ENCODE peak calls at places on chromosome 5, in six cellular contexts. J is sigmoid colon, P is foreskin keratinocyte, B is RWPE1, R is body of pancreas, Q is mammary epithelial cell. S is an unnamed sample.

GRCh38 chr5:56075361-56075760 is 80.6 kb upstream of the IL6ST start:
- DNase-seq in P (no peak), J (peak), Q (no peak), B (no peak), R (no peak), S (peak)

GRCh38 chr5:122715095-122715494 is 59.8 kb upstream of the SNX2 start:
- DNase-seq in B (no peak), R (no peak), P (peak), Q (peak), J (no peak), S (no peak)

GRCh38 chr5:135551593-135552447 is 16.1 kb upstream of the NEUROG1 start:
- DNase-seq in J (peak), B (peak), Q (peak), P (peak), R (peak), S (peak)

GRCh38 chr5:12016149-12016740 is 112.0 kb upstream of the CTNND2 start:
- DNase-seq in B (no peak), Q (no peak), J (no peak), R (no peak), P (peak), S (peak)

GRCh38 chr5:137186759-137187461 is 312.2 kb downstream of the SPOCK1 start:
- DNase-seq in R (no peak), Q (peak), P (peak), B (peak), J (peak), S (peak)

GRCh38 chr5:171469336-171469735 is 49.9 kb downstream of the FGF18 start:
- DNase-seq in P (no peak), R (no peak), J (no peak), Q (no peak), B (no peak), S (no peak)

GRCh38 chr5:96957125-96958041 is 21.5 kb downstream of the LNPEP start:
- DNase-seq in B (no peak), J (no peak), Q (no peak), P (no peak), R (no peak), S (no peak)

GRCh38 chr5:68919988-68920490 is 173.8 kb upstream of the SLC30A5 start:
- DNase-seq in Q (no peak), B (no peak), P (no peak), R (no peak), J (no peak), S (no peak)

GRCh38 chr5:157267766-157268480 is 2.0 kb downstream of the CYFIP2 start:
- DNase-seq in P (peak), R (no peak), Q (no peak), J (no peak), B (peak), S (no peak)

GRCh38 chr5:28927559-28928326 is 1889.4 kb upstream of the CDH9 start:
- DNase-seq in B (no peak), J (no peak), R (no peak), Q (no peak), P (no peak), S (no peak)

GRCh38 chr5:33237471-33237870 is 203.3 kb upstream of the TARS1 start:
- DNase-seq in Q (peak), R (no peak), P (no peak), B (no peak), J (no peak), S (no peak)

GRCh38 chr5:151873701-151874100 is 51.0 kb downstream of the GLRA1 start:
- DNase-seq in J (no peak), R (no peak), Q (no peak), B (no peak), P (no peak), S (no peak)

GRCh38 chr5:163535290-163535689 is 29.9 kb downstream of the MAT2B start:
- DNase-seq in Q (no peak), J (no peak), B (no peak), R (no peak), P (no peak), S (no peak)

GRCh38 chr5:100693481-100693880 is 158.3 kb downstream of the FAM174A start:
- DNase-seq in P (no peak), B (no peak), Q (no peak), J (no peak), R (no peak), S (no peak)

GRCh38 chr5:157222506-157223230 is 42.0 kb downstream of the ITK start:
- DNase-seq in J (no peak), R (no peak), Q (peak), P (no peak), B (no peak), S (peak)

GRCh38 chr5:168755548-168756093 is 176.5 kb upstream of the PANK3 start:
- DNase-seq in P (no peak), Q (no peak), R (no peak), B (no peak), J (no peak), S (no peak)

GRCh38 chr5:168752416-168753190 is 173.4 kb upstream of the PANK3 start:
- DNase-seq in J (no peak), Q (no peak), R (no peak), B (no peak), P (no peak), S (no peak)

GRCh38 chr5:168750926-168751325 is 171.8 kb upstream of the PANK3 start:
- DNase-seq in B (no peak), Q (no peak), J (no peak), R (no peak), P (no peak), S (no peak)

GRCh38 chr5:168752012-168752411 is 172.8 kb upstream of the PANK3 start:
- DNase-seq in B (no peak), Q (no peak), J (no peak), R (no peak), P (no peak), S (no peak)

DNA sequence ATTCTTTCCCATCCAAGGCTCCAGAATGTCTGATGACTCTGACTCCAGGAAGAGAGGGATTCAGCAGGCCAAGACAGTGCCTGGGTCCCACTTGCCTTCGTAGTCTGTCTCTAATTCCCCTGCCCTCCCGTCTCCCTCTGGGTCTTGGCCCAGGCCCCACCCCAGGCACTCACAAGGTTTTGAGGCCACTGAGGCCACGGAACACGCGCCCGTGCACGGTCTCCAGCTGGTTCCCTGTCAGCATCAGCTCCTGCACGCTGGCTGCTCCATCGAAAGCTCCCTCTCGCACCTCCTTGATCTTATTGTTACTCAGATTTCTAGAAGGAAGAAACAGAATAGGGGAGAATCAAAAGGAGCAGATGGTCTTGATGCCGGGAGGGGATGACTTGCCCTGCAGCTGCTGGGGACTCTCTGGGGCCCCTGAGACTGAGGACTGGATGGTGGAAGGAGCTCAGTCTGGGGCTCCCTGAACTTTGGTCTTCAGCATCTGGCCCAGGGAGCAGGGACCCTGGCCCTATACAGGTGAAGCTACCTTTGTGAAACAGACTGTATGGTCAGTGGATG is 174.6 kb upstream of the PANK3 start:
- DNase-seq in B (no peak), R (no peak), J (no peak), Q (no peak), P (no peak), S (no peak)
- H3K27ac ChIP-seq in B (no peak), R (no peak), J (no peak), Q (no peak), P (no peak), S (no peak)

DNA sequence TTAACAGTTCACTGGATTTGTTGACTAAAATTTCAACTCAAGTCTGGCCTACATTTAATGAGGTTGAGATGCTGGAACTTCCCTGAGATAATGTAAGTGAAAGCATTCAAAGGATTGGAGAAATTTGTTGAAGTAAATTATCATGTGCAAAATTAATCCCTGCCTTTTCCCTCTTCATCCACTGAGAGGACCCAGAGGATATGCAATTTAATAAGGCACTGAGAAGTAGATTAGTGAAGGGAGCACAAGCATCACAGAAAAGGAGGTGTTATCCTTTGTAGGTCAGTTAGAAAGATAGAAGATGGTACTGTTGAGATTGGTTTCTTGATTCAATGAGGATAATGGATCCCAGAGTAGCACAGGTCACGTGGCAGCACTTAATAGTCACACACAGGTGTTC is 42.6 kb upstream of the ANKRD31 start:
- DNase-seq in R (no peak), Q (peak), B (no peak), J (no peak), P (no peak), S (no peak)
- TF ChIP-seq CTCF in R (no peak), Q (peak), B (peak), J (no peak), P (peak), S (no peak)

DNA sequence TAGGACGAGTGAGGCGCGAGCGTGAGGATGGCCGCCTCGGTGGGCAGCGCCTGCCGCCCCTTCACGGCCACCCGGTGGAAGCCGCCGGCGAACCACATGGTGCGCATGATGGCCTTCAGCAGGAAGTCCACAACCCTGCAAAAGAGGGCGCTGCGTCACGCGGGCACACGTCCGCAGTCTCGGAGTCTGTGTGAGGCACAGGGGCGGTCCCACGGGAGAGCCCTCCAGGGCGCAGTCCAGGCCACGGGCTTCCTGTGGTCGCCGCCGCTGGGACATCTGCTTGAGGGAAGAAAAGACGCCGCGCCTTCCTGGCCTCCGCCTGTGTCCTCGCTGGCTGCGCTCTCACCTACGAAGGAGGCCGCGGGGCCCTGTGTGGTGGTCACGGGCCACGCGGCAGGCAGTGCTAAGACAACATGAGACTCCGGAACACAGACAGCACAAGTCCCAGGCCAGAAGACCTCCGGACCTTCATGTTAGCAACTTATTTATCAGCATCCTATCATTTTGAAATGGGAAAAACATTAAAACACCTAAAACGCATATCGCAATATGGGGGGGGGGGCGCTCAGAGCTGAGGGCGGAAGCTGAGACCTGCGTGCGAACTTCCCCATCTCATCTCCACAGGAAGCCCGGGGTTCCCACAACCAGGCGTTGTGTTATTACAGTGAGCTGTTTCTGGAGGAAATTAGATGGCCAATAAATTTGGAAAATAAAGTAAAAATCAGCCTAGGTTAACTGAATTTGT is 28.8 kb downstream of the LPCAT1 start:
- DNase-seq in B (no peak), Q (no peak), R (no peak), J (no peak), P (no peak), S (no peak)
- H3K27ac ChIP-seq in B (peak), Q (no peak), R (no peak), J (no peak), P (no peak), S (no peak)

GRCh38 chr5:172660974-172661373 is 19.9 kb downstream of the NEURL1B start:
- DNase-seq in Q (no peak), B (no peak), R (no peak), J (peak), P (no peak), S (no peak)

GRCh38 chr5:172661536-172661935 is 20.5 kb downstream of the NEURL1B start:
- DNase-seq in B (no peak), P (no peak), Q (no peak), J (peak), R (no peak), S (no peak)

GRCh38 chr5:172659570-172659908 is 18.5 kb downstream of the NEURL1B start:
- DNase-seq in Q (no peak), P (no peak), R (no peak), J (no peak), B (no peak), S (no peak)

GRCh38 chr5:172658869-172659513 is 17.9 kb downstream of the NEURL1B start:
- DNase-seq in J (peak), P (peak), R (peak), B (no peak), Q (no peak), S (no peak)

GRCh38 chr5:172659909-172660628 is 19.0 kb downstream of the NEURL1B start:
- DNase-seq in B (peak), Q (peak), P (peak), J (peak), R (peak), S (peak)
- TF ChIP-seq CTCF in B (no peak), Q (no peak), P (no peak), J (no peak), R (no peak), S (no peak)

DNA sequence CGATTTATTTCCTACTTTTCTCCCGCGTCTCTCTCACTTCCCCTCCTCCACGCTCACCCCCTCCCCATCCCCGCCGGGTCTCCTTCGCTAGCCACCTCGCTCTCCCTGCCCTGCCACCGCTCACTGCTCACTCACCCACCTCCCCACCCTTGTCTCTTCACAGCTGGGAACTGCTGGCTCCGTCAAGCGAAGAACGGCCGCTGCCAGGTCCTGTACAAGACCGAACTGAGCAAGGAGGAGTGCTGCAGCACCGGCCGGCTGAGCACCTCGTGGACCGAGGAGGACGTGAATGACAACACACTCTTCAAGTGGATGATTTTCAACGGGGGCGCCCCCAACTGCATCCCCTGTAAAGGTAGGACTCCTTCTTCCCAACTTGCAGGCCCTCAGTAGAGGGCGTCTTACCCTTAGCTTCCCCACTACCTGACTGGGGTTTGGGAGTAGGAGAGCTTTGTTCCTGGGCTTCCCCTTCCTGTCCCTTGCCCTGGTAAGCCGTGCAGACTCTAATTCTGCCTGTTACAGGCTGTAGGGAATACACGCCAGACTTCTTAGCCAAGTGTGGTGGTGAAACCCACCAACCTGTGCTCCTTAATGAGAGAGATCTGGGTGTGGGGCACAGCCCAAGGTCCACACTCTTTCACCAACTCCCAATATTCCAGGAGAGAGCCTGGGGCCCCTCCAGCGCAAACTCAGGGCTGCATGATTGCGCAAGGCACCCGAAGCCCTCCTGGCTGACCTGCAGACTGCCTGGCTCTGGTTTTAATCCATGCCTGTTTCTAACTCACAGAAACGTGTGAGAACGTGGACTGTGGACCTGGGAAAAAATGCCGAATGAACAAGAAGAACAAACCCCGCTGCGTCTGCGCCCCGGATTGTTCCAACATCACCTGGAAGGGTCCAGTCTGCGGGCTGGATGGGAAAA is 2.5 kb downstream of the FST start:
- DNase-seq in Q (peak), P (no peak), J (peak), R (peak), B (peak), S (peak)
- H3K27ac ChIP-seq in Q (peak), P (peak), J (peak), R (no peak), B (peak), S (peak)

GRCh38 chr5:21817668-21818419 is 1035.3 kb downstream of the CDH12 start:
- DNase-seq in B (no peak), Q (no peak), R (no peak), J (no peak), P (no peak), S (no peak)
- TF ChIP-seq CTCF in B (peak), Q (peak), R (no peak), J (no peak), P (peak), S (no peak)

GRCh38 chr5:77898385-77898784 is 122.2 kb upstream of the TBCA start:
- DNase-seq in R (no peak), P (no peak), B (no peak), Q (no peak), J (no peak), S (no peak)

GRCh38 chr5:77896338-77896737 is 120.2 kb upstream of the TBCA start:
- DNase-seq in R (no peak), J (no peak), Q (no peak), B (no peak), P (no peak), S (no peak)

GRCh38 chr5:77892061-77893010 is 116.2 kb upstream of the TBCA start:
- DNase-seq in R (no peak), P (no peak), Q (no peak), J (no peak), B (no peak), S (no peak)

GRCh38 chr5:77893225-77893860 is 117.2 kb upstream of the TBCA start:
- DNase-seq in R (no peak), B (peak), Q (peak), P (peak), J (no peak), S (peak)
- H3K27ac ChIP-seq in R (no peak), B (no peak), Q (peak), P (no peak), J (no peak), S (peak)

DNA sequence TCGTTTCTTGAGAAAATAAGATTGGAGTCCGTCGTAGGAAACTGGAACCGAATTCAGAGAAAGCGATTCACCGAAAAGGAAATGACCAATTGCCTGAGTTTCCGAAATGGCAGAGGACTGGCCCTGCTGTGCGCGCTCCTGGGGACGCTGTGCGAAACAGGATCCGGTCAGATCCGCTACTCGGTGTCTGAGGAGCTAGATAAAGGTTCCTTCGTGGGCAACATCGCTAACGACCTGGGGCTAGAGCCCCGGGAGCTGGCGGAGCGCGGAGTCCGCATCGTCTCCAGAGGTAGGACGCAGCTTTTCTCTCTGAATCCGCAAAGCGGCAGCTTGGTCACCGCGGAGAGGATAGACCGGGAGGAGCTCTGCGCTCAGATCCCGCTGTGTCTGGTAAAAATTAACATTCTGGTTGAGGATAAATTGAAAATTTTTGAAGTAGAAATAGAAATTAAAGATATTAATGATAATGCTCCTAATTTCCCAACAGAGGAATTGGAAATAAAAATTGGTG is 379 bp downstream of the PCDHGA3 start:
- DNase-seq in R (no peak), J (no peak), Q (no peak), B (no peak), P (no peak), S (no peak)
- TF ChIP-seq CTCF in R (no peak), J (no peak), Q (no peak), B (no peak), P (no peak), S (no peak)

DNA sequence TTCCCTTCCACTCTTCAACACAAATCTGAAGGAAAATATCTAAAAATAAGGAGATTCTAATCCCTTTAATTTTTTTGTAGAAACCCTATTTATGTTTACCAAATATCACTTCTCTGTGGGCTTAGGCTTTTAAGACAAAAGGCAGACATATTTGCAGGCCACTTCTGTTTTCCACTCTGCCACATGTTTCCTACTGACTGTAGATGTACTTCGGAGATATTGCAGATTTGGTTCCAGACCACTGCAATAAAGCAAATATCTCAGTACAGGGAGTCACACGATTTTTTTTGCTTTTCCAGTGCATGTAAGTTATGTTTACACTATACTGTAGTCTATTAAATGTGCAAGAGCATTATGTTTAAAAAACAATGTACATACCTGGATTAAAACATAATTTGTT is 219.0 kb downstream of the SREK1 start:
- DNase-seq in Q (no peak), B (no peak), P (no peak), R (no peak), J (no peak), S (no peak)
- H3K27ac ChIP-seq in Q (no peak), B (no peak), P (no peak), R (no peak), J (no peak), S (no peak)

DNA sequence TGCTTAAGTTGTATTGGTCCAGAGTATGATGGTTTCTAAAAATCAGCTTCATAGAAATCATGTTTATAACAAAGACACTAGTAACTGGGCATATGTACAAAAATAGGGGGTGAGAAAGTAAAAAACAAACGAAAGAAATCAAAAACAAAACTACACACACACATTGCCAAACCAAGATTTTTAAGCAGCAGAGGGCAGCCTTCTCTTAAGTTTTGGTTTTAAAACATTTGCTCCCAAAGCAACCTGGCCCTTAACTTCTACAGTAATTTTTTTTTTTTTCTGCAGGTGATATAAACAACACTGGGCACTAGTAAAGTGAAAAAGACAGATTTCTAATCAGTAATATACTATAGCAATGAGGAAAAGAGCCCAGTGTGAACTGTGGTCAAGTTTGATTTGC is 13.5 kb upstream of the GAPT start:
- DNase-seq in Q (no peak), J (no peak), R (no peak), P (peak), B (no peak), S (no peak)
- TF ChIP-seq CTCF in Q (no peak), J (no peak), R (no peak), P (peak), B (no peak), S (peak)

S was measured in hepatocyte.